ENCODE peak calls at places on chromosomes 7 and 10, in five cellular contexts. F is heart right ventricle; U is Karpas-422; M is aorta; H is effector memory CD4-positive, alpha-beta T cell. R is an unnamed sample.

GRCh38 chr10:122981066-122981464 is 864 bp downstream of the PSTK start:
- DNase-seq in U (peak; percentile 66), F (no peak), H (no peak), M (no peak), R (no peak)

GRCh38 chr10:56622335-56622973 is 261.4 kb upstream of the ZWINT start:
- DNase-seq in U (no peak), H (no peak), F (no peak), M (no peak), R (no peak)

GRCh38 chr10:78889536-78890063 is 179.2 kb upstream of the ZMIZ1 start:
- DNase-seq in M (no peak), U (no peak), H (no peak), F (no peak), R (no peak)

GRCh38 chr10:33653584-33654367 is 319.3 kb upstream of the NRP1 start:
- DNase-seq in U (no peak), F (no peak), M (no peak), H (no peak), R (no peak)

GRCh38 chr7:54542920-54543539 is 855 bp downstream of the VSTM2A start:
- DNase-seq in M (no peak), F (no peak), U (no peak), H (no peak), R (no peak)

GRCh38 chr10:13789448-13789829 is 202.7 kb downstream of the PRPF18 start:
- DNase-seq in U (no peak), F (no peak), H (no peak), M (no peak), R (no peak)

GRCh38 chr7:75638607-75639070 is 100.1 kb downstream of the HIP1 start:
- DNase-seq in U (no peak), M (peak; percentile 72), H (no peak), F (peak; percentile 52), R (peak; percentile 86)

GRCh38 chr7:66974986-66975590 is 20.3 kb downstream of the SBDS start:
- DNase-seq in H (no peak), U (no peak), F (no peak), M (no peak), R (peak; percentile 53)

GRCh38 chr10:133359554-133359971 is 1.7 kb upstream of the FUOM start:
- DNase-seq in M (no peak), F (no peak), U (no peak), H (peak; percentile 21), R (no peak)

GRCh38 chr7:71326596-71326995 is 194.7 kb downstream of the GALNT17 start:
- DNase-seq in F (no peak), H (no peak), U (no peak), M (no peak), R (no peak)

GRCh38 chr7:127831312-127832212 is 179.6 kb downstream of the SND1 start:
- DNase-seq in U (peak; percentile 52), F (no peak), H (no peak), M (no peak), R (no peak)

GRCh38 chr7:590731-591551 is 71.3 kb upstream of the PDGFA start:
- DNase-seq in H (no peak), F (peak; percentile 29), U (no peak), M (peak; percentile 62), R (no peak)

GRCh38 chr7:6160191-6160623 is 112.2 kb downstream of the CYTH3 start:
- DNase-seq in F (peak; percentile 70), M (peak; percentile 77), H (no peak), U (no peak), R (no peak)

GRCh38 chr7:4784799-4785198 is 9.4 kb downstream of the AP5Z1 start:
- DNase-seq in M (no peak), U (no peak), H (no peak), F (no peak), R (peak; percentile 75)

GRCh38 chr10:76675951-76676587 is 961.5 kb downstream of the KCNMA1 start:
- DNase-seq in U (no peak), H (no peak), F (peak; percentile 15), M (peak; percentile 88), R (no peak)

GRCh38 chr10:5876181-5876768 is 13.4 kb downstream of the ANKRD16 start:
- DNase-seq in H (no peak), F (no peak), M (no peak), U (no peak), R (peak; percentile 16)

GRCh38 chr10:33631991-33632390 is 297.5 kb upstream of the NRP1 start:
- DNase-seq in U (no peak), M (no peak), F (no peak), H (no peak), R (no peak)

GRCh38 chr7:159269745-159270144 is 125.1 kb upstream of the VIPR2 start:
- DNase-seq in U (no peak), F (no peak), M (no peak), H (no peak), R (no peak)

GRCh38 chr7:159271795-159272194 is 127.1 kb upstream of the VIPR2 start:
- DNase-seq in U (no peak), H (no peak), F (no peak), M (no peak), R (no peak)

GRCh38 chr7:159272739-159273138 is 128.1 kb upstream of the VIPR2 start:
- DNase-seq in M (no peak), U (no peak), F (no peak), H (no peak), R (no peak)
- H3K9me3 ChIP-seq in M (peaks cover 1% of the 10 kb centered on the region), U (peaks cover 25% of the 10 kb centered on the region), F (peaks cover 23% of the 10 kb centered on the region), H (peaks cover 9% of the 10 kb centered on the region), R (peaks cover 38% of the 10 kb centered on the region)

GRCh38 chr7:50227623-50228618 is 76.6 kb upstream of the IKZF1 start:
- DNase-seq in F (no peak), H (no peak), M (no peak), U (no peak), R (no peak)
- H3K27ac ChIP-seq in F (no peak overlapping the region), H (peak overlapping the region; percentile 57), M (no peak overlapping the region), U (no peak overlapping the region), R (no peak overlapping the region)

DNA sequence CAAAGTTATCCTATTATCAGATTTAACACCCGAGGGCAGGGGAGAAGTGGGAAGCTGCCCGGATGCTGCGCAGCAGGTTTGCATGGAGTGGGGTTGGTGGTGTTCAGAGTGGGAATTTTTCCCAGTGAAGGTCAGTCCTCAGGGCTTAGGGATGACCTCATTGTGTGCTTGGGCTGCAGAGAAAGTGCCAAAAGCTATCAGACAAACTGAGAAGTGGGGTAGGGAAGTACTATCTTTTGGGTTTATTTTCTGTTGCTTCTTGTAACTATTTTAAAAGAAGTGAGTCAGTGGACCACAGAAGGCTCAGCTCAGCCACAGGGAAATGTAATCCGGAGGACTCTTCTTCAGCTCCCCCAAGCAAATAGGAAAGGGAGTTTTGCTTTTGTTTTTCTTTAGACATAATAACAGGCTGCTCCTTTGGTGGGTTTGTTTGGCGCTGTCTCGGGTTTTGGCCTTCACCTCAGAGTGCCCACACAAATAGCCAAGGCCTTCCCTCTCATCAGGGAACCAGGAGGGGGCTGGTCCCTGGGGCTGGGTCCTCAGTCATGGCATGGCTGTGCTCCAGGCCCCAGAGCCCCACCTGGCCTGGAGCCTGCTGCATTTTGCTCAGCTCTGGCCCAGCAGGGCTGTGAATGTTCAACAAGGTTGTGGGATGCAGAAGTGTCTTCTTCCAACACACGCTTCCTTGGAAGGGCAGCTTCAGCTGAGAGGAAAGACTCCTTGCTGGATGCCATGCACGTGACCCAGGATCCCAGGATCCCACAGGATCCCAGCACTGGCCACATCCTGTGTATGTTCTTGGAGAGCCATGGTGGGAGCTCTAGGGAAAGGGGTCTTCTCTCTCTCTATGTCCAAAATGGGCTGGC is 5.4 kb upstream of the FAM170B start:
- DNase-seq in F (peak; percentile 13), U (no peak), H (no peak), M (no peak), R (no peak)
- H3K4me3 ChIP-seq in F (no peak overlapping the region), U (no peak overlapping the region), H (no peak overlapping the region), M (no peak overlapping the region), R (no peak overlapping the region)

DNA sequence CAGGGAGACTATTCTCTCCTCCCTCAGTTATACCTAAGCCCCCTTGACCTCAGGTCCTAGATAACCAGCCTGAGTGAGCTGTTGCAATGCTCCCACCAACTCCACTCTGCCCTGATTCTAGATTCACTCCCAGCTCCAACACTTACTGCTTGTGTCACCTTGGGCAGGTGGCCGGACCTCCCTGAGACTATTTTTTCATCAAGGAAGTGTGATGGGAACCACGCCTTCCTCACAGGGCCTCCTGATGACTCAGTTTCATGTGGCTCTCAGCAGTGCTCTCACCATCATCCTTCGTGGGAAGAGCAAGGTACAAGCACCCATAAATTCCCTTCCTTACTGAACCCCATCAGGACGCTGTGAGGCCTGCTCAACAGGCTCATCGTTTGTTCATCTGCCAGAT is 925.8 kb upstream of the ZNF722 start:
- DNase-seq in M (no peak), F (no peak), U (no peak), H (no peak), R (no peak)
- H3K9me3 ChIP-seq in M (no peaks in the 10 kb centered on the region), F (peaks cover 2% of the 10 kb centered on the region), U (peaks cover 15% of the 10 kb centered on the region), H (peaks cover 1% of the 10 kb centered on the region), R (peaks cover 6% of the 10 kb centered on the region)

DNA sequence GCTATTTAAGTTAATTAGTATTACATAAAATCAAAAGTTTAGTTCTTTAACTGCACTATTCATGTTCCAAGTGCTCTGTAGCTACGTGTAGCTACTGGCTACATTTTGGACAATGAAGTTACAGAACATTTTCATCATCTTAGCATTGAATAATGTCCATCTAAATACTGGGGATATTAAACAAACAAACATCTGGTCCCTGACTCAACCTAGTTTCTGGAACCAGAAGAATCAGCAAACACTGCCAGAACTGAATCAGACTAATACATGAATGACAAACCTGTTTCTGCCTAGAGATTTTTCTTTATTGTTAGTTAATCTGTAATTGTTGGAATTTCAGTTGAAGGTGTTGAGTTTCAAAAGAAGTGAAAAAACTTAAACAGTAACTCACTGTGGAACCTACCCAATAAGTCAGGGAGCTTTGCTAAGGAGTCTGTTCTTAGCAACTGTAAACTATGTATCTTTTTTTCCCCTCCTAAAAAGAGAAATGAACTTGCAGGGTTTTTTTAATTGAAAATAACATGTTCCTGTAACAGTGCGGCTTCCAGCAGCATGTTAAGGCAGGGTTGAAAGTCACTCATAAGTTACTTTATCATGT is 58.3 kb downstream of the CDK13 start:
- DNase-seq in F (no peak), H (no peak), U (no peak), M (no peak), R (no peak)
- H3K27ac ChIP-seq in F (no peak overlapping the region), H (no peak overlapping the region), U (no peak overlapping the region), M (no peak overlapping the region), R (no peak overlapping the region)

R was measured in spleen.